ENCODE peak calls at places on chromosome 21, in five cellular contexts. One of them, this sample, is unnamed.

GRCh38 chr21:31872452-31873274 is at the start of gene HUNK:
- DNase-seq in psoas muscle: peak; percentile 34
- DNase-seq in iris pigment epithelial cell: peak; percentile 31
- DNase-seq in NCI-H345: peak; percentile 86
- DNase-seq in kidney epithelial cell: no peak
- DNase-seq in this sample: no peak

GRCh38 chr21:34510148-34511142 is 1.6 kb downstream of the KCNE1 start:
- DNase-seq in iris pigment epithelial cell: peak; percentile 74
- DNase-seq in psoas muscle: peak; percentile 73
- DNase-seq in NCI-H345: peak; percentile 52
- DNase-seq in kidney epithelial cell: no peak
- DNase-seq in this sample: peak; percentile 69

GRCh38 chr21:43012596-43012995 is 38.2 kb downstream of the PKNOX1 start:
- DNase-seq in kidney epithelial cell: no peak
- DNase-seq in iris pigment epithelial cell: peak; percentile 67
- DNase-seq in psoas muscle: no peak
- DNase-seq in NCI-H345: no peak
- DNase-seq in this sample: no peak

GRCh38 chr21:16773206-16773605 is 739.6 kb upstream of the CXADR start:
- DNase-seq in NCI-H345: no peak
- DNase-seq in kidney epithelial cell: no peak
- DNase-seq in iris pigment epithelial cell: peak; percentile 60
- DNase-seq in psoas muscle: no peak
- DNase-seq in this sample: no peak

GRCh38 chr21:28633803-28634572 is 358.7 kb downstream of the LTN1 start:
- DNase-seq in kidney epithelial cell: no peak
- DNase-seq in iris pigment epithelial cell: peak; percentile 80
- DNase-seq in NCI-H345: no peak
- DNase-seq in psoas muscle: peak; percentile 17
- DNase-seq in this sample: peak; percentile 78

GRCh38 chr21:46183910-46184624 is at the start of gene SPATC1L:
- DNase-seq in iris pigment epithelial cell: peak; percentile 80
- DNase-seq in psoas muscle: peak; percentile 75
- DNase-seq in kidney epithelial cell: peak; percentile 21
- DNase-seq in NCI-H345: peak; percentile 79
- DNase-seq in this sample: peak; percentile 47

GRCh38 chr21:34073749-34074282 is 438 bp downstream of the MRPS6 start:
- DNase-seq in iris pigment epithelial cell: peak; percentile 20
- DNase-seq in NCI-H345: peak; percentile 61
- DNase-seq in psoas muscle: peak; percentile 56
- DNase-seq in kidney epithelial cell: no peak
- DNase-seq in this sample: peak; percentile 18

GRCh38 chr21:32137266-32137665 is 141.6 kb downstream of the MIS18A start:
- DNase-seq in NCI-H345: peak; percentile 71
- DNase-seq in kidney epithelial cell: no peak
- DNase-seq in psoas muscle: no peak
- DNase-seq in iris pigment epithelial cell: no peak
- DNase-seq in this sample: no peak

GRCh38 chr21:32951041-32951440 is 74.7 kb upstream of the OLIG2 start:
- DNase-seq in iris pigment epithelial cell: no peak
- DNase-seq in NCI-H345: no peak
- DNase-seq in kidney epithelial cell: no peak
- DNase-seq in psoas muscle: no peak
- DNase-seq in this sample: no peak

GRCh38 chr21:41630249-41630648 is 122.3 kb upstream of the TMPRSS2 start:
- DNase-seq in kidney epithelial cell: peak; percentile 94
- DNase-seq in iris pigment epithelial cell: peak; percentile 100
- DNase-seq in psoas muscle: peak; percentile 37
- DNase-seq in NCI-H345: no peak
- DNase-seq in this sample: no peak

This sample was measured in GDM1.